ENCODE peak calls at places on chromosomes 4 and X, in seven cellular contexts. One of them, this sample, is unnamed.

GRCh38 chr4:106502106-106502699 is 133.6 kb upstream of the GIMD1 start:
- DNase-seq in choroid plexus epithelial cell: peak; percentile 82
- DNase-seq in tibial nerve: peak; percentile 20
- DNase-seq in caudate nucleus: no peak
- DNase-seq in stomach: peak; percentile 64
- DNase-seq in aorta: peak; percentile 54
- DNase-seq in suprapubic skin: no peak
- DNase-seq in this sample: peak; percentile 66

GRCh38 chr4:4430492-4431195 is 43.7 kb downstream of the NSG1 start:
- DNase-seq in choroid plexus epithelial cell: peak; percentile 79
- DNase-seq in tibial nerve: no peak
- DNase-seq in caudate nucleus: no peak
- DNase-seq in stomach: no peak
- DNase-seq in aorta: no peak
- DNase-seq in suprapubic skin: no peak
- DNase-seq in this sample: no peak

GRCh38 chr4:113468165-113469022 is 293.1 kb downstream of the CAMK2D start:
- DNase-seq in choroid plexus epithelial cell: peak; percentile 100
- DNase-seq in tibial nerve: peak; percentile 56
- DNase-seq in caudate nucleus: no peak
- DNase-seq in stomach: peak; percentile 63
- DNase-seq in aorta: peak; percentile 91
- DNase-seq in suprapubic skin: no peak
- DNase-seq in this sample: no peak

GRCh38 chrX:129701624-129702069 is 37.1 kb upstream of the XPNPEP2 start:
- DNase-seq in choroid plexus epithelial cell: peak; percentile 75
- DNase-seq in tibial nerve: peak; percentile 71
- DNase-seq in caudate nucleus: no peak
- DNase-seq in stomach: no peak
- DNase-seq in aorta: peak; percentile 86
- DNase-seq in suprapubic skin: peak; percentile 84
- DNase-seq in this sample: no peak

GRCh38 chrX:72349190-72349589 is 43.5 kb upstream of the CITED1 start:
- DNase-seq in choroid plexus epithelial cell: no peak
- DNase-seq in tibial nerve: no peak
- DNase-seq in caudate nucleus: no peak
- DNase-seq in stomach: no peak
- DNase-seq in aorta: no peak
- DNase-seq in suprapubic skin: no peak
- DNase-seq in this sample: no peak

GRCh38 chr4:88244056-88244455 is 40.3 kb downstream of the PPM1K start:
- DNase-seq in choroid plexus epithelial cell: no peak
- DNase-seq in tibial nerve: no peak
- DNase-seq in caudate nucleus: no peak
- DNase-seq in stomach: no peak
- DNase-seq in aorta: no peak
- DNase-seq in suprapubic skin: no peak
- DNase-seq in this sample: no peak

GRCh38 chrX:42491145-42491907 is 286.6 kb downstream of the PPP1R2C start:
- DNase-seq in choroid plexus epithelial cell: no peak
- DNase-seq in tibial nerve: no peak
- DNase-seq in caudate nucleus: no peak
- DNase-seq in stomach: no peak
- DNase-seq in aorta: no peak
- DNase-seq in suprapubic skin: no peak
- DNase-seq in this sample: no peak

GRCh38 chrX:77528034-77528433 is 80.8 kb downstream of the FGF16 start:
- DNase-seq in choroid plexus epithelial cell: no peak
- DNase-seq in tibial nerve: no peak
- DNase-seq in caudate nucleus: no peak
- DNase-seq in stomach: no peak
- DNase-seq in aorta: no peak
- DNase-seq in suprapubic skin: no peak
- DNase-seq in this sample: no peak

GRCh38 chrX:136227948-136228584 is 23.1 kb downstream of the MAP7D3 start:
- DNase-seq in choroid plexus epithelial cell: no peak
- DNase-seq in tibial nerve: no peak
- DNase-seq in caudate nucleus: no peak
- DNase-seq in stomach: no peak
- DNase-seq in aorta: no peak
- DNase-seq in suprapubic skin: no peak
- DNase-seq in this sample: no peak

GRCh38 chrX:43998374-43998773 is 25.2 kb upstream of the NDP start:
- DNase-seq in choroid plexus epithelial cell: no peak
- DNase-seq in tibial nerve: no peak
- DNase-seq in caudate nucleus: no peak
- DNase-seq in stomach: no peak
- DNase-seq in aorta: no peak
- DNase-seq in suprapubic skin: no peak
- DNase-seq in this sample: no peak

GRCh38 chr4:75718529-75718928 is 5.8 kb upstream of the USO1 start:
- DNase-seq in choroid plexus epithelial cell: peak; percentile 36
- DNase-seq in tibial nerve: no peak
- DNase-seq in caudate nucleus: no peak
- DNase-seq in stomach: no peak
- DNase-seq in aorta: no peak
- DNase-seq in suprapubic skin: no peak
- DNase-seq in this sample: no peak

GRCh38 chr4:76342191-76342590 is 35.7 kb downstream of the STBD1 start:
- DNase-seq in choroid plexus epithelial cell: no peak
- DNase-seq in tibial nerve: no peak
- DNase-seq in caudate nucleus: no peak
- DNase-seq in stomach: no peak
- DNase-seq in aorta: no peak
- DNase-seq in suprapubic skin: no peak
- DNase-seq in this sample: no peak

GRCh38 chrX:56805399-56805798 is 76.4 kb downstream of the NBDY start:
- DNase-seq in choroid plexus epithelial cell: no peak
- DNase-seq in tibial nerve: no peak
- DNase-seq in caudate nucleus: no peak
- DNase-seq in stomach: no peak
- DNase-seq in aorta: no peak
- DNase-seq in suprapubic skin: no peak
- DNase-seq in this sample: no peak

GRCh38 chr4:89657931-89658700 is 178.8 kb downstream of the SNCA start:
- DNase-seq in choroid plexus epithelial cell: peak; percentile 72
- DNase-seq in tibial nerve: no peak
- DNase-seq in caudate nucleus: no peak
- DNase-seq in stomach: no peak
- DNase-seq in aorta: no peak
- DNase-seq in suprapubic skin: no peak
- DNase-seq in this sample: no peak